ENCODE peak calls at places on chromosomes 16 and 17, in six cellular contexts. One of them, this sample, is unnamed.
A peak's percentile ranks its signal among the peaks of the same experiment; 100 is the strongest.

GRCh38 chr16:89045181-89045815 is 48.4 kb upstream of the ACSF3 start:
- DNase-seq in small intestine: no peak
- DNase-seq in cardiac fibroblast: no peak
- DNase-seq in astrocyte: no peak
- DNase-seq in cerebellum: no peak
- DNase-seq in psoas muscle: peak; percentile 4
- DNase-seq in this sample: no peak

GRCh38 chr17:66309793-66310192 is 7.4 kb downstream of the PRKCA start:
- DNase-seq in small intestine: no peak
- DNase-seq in cardiac fibroblast: no peak
- DNase-seq in astrocyte: peak; percentile 57
- DNase-seq in cerebellum: peak; percentile 5
- DNase-seq in psoas muscle: no peak
- DNase-seq in this sample: no peak

GRCh38 chr16:4496305-4496704 is 20.1 kb downstream of the HMOX2 start:
- DNase-seq in small intestine: no peak
- DNase-seq in cardiac fibroblast: no peak
- DNase-seq in astrocyte: peak; percentile 54
- DNase-seq in cerebellum: no peak
- DNase-seq in psoas muscle: no peak
- DNase-seq in this sample: no peak

GRCh38 chr16:1510941-1511351 is 17.8 kb downstream of the TELO2 start:
- DNase-seq in small intestine: no peak
- DNase-seq in cardiac fibroblast: no peak
- DNase-seq in astrocyte: no peak
- DNase-seq in cerebellum: no peak
- DNase-seq in psoas muscle: no peak
- DNase-seq in this sample: no peak

GRCh38 chr16:19694989-19695388 is 23.0 kb downstream of the KNOP1 start:
- DNase-seq in small intestine: no peak
- DNase-seq in cardiac fibroblast: peak; percentile 27
- DNase-seq in astrocyte: no peak
- DNase-seq in cerebellum: no peak
- DNase-seq in psoas muscle: no peak
- DNase-seq in this sample: no peak

GRCh38 chr16:28110074-28110473 is 46.6 kb upstream of the GSG1L start:
- DNase-seq in small intestine: no peak
- DNase-seq in cardiac fibroblast: peak; percentile 71
- DNase-seq in astrocyte: no peak
- DNase-seq in cerebellum: no peak
- DNase-seq in psoas muscle: no peak
- DNase-seq in this sample: no peak

GRCh38 chr16:77993111-77993571 is 29.2 kb upstream of the CLEC3A start:
- DNase-seq in small intestine: no peak
- DNase-seq in cardiac fibroblast: no peak
- DNase-seq in astrocyte: peak; percentile 70
- DNase-seq in cerebellum: no peak
- DNase-seq in psoas muscle: no peak
- DNase-seq in this sample: no peak

GRCh38 chr17:64022631-64023063 is 2.2 kb upstream of the ICAM2 start:
- DNase-seq in small intestine: no peak
- DNase-seq in cardiac fibroblast: no peak
- DNase-seq in astrocyte: no peak
- DNase-seq in cerebellum: no peak
- DNase-seq in psoas muscle: no peak
- DNase-seq in this sample: no peak

GRCh38 chr16:20844588-20844987 is 38.3 kb downstream of the REXO5 start:
- DNase-seq in small intestine: no peak
- DNase-seq in cardiac fibroblast: no peak
- DNase-seq in astrocyte: no peak
- DNase-seq in cerebellum: no peak
- DNase-seq in psoas muscle: no peak
- DNase-seq in this sample: no peak

GRCh38 chr17:31385428-31386285 is 5.8 kb upstream of the RAB11FIP4 start:
- DNase-seq in small intestine: no peak
- DNase-seq in cardiac fibroblast: no peak
- DNase-seq in astrocyte: no peak
- DNase-seq in cerebellum: no peak
- DNase-seq in psoas muscle: no peak
- DNase-seq in this sample: no peak

GRCh38 chr17:68100000-68100641 is 64.6 kb downstream of the KPNA2 start:
- DNase-seq in small intestine: no peak
- DNase-seq in cardiac fibroblast: no peak
- DNase-seq in astrocyte: no peak
- DNase-seq in cerebellum: no peak
- DNase-seq in psoas muscle: no peak
- DNase-seq in this sample: no peak

GRCh38 chr17:80245566-80246265 is 14.9 kb upstream of the RNF213 start:
- DNase-seq in small intestine: no peak
- DNase-seq in cardiac fibroblast: no peak
- DNase-seq in astrocyte: no peak
- DNase-seq in cerebellum: no peak
- DNase-seq in psoas muscle: no peak
- DNase-seq in this sample: no peak